ENCODE peak calls at places on chromosomes 7 and 10, in ten cellular contexts. One of them, this sample, is unnamed. For H3K4me1, the result is how much of the 10 kb centered on the place peaks cover.

GRCh38 chr7:51219261-51219988 is 97.2 kb downstream of the COBL start:
- DNase-seq in stomach: no peak
- DNase-seq in neuronal stem cell: no peak
- DNase-seq in A549: no peak
- DNase-seq in adrenal gland: no peak
- DNase-seq in left lung: no peak
- DNase-seq in mesendoderm: no peak
- DNase-seq in fibroblast of lung: no peak
- DNase-seq in sigmoid colon: no peak
- DNase-seq in heart right ventricle: no peak
- DNase-seq in this sample: no peak

GRCh38 chr7:147188485-147188884 is 1071.9 kb downstream of the CNTNAP2 start:
- DNase-seq in stomach: no peak
- DNase-seq in neuronal stem cell: no peak
- DNase-seq in A549: no peak
- DNase-seq in adrenal gland: no peak
- DNase-seq in left lung: no peak
- DNase-seq in mesendoderm: no peak
- DNase-seq in fibroblast of lung: no peak
- DNase-seq in sigmoid colon: no peak
- DNase-seq in heart right ventricle: no peak
- DNase-seq in this sample: no peak

GRCh38 chr10:133127291-133128125 is 32.5 kb upstream of the KNDC1 start:
- DNase-seq in stomach: no peak
- DNase-seq in neuronal stem cell: no peak
- DNase-seq in A549: peak
- DNase-seq in adrenal gland: no peak
- DNase-seq in left lung: peak
- DNase-seq in mesendoderm: no peak
- DNase-seq in fibroblast of lung: no peak
- DNase-seq in sigmoid colon: peak
- DNase-seq in heart right ventricle: no peak
- DNase-seq in this sample: peak

GRCh38 chr7:150788474-150789269 is 11.5 kb downstream of the TMEM176B start:
- DNase-seq in stomach: no peak
- DNase-seq in neuronal stem cell: no peak
- DNase-seq in A549: no peak
- DNase-seq in adrenal gland: peak
- DNase-seq in left lung: no peak
- DNase-seq in mesendoderm: no peak
- DNase-seq in fibroblast of lung: no peak
- DNase-seq in sigmoid colon: peak
- DNase-seq in heart right ventricle: peak
- DNase-seq in this sample: peak

GRCh38 chr10:64344211-64344610 is 823.0 kb downstream of the REEP3 start:
- DNase-seq in stomach: no peak
- DNase-seq in neuronal stem cell: no peak
- DNase-seq in A549: no peak
- DNase-seq in adrenal gland: no peak
- DNase-seq in left lung: no peak
- DNase-seq in mesendoderm: no peak
- DNase-seq in fibroblast of lung: no peak
- DNase-seq in sigmoid colon: no peak
- DNase-seq in heart right ventricle: no peak
- DNase-seq in this sample: no peak

GRCh38 chr10:9670911-9671310 is 1346.8 kb upstream of the CELF2 start:
- DNase-seq in stomach: no peak
- DNase-seq in neuronal stem cell: no peak
- DNase-seq in A549: no peak
- DNase-seq in adrenal gland: no peak
- DNase-seq in left lung: no peak
- DNase-seq in mesendoderm: peak
- DNase-seq in fibroblast of lung: no peak
- DNase-seq in sigmoid colon: no peak
- DNase-seq in heart right ventricle: no peak
- DNase-seq in this sample: no peak

GRCh38 chr7:71638108-71638507 is 506.2 kb downstream of the GALNT17 start:
- DNase-seq in stomach: no peak
- DNase-seq in neuronal stem cell: no peak
- DNase-seq in A549: no peak
- DNase-seq in adrenal gland: peak
- DNase-seq in left lung: no peak
- DNase-seq in mesendoderm: no peak
- DNase-seq in fibroblast of lung: no peak
- DNase-seq in sigmoid colon: no peak
- DNase-seq in heart right ventricle: no peak
- DNase-seq in this sample: no peak

GRCh38 chr7:98626393-98627061 is 9.4 kb downstream of the NPTX2 start:
- DNase-seq in stomach: no peak
- DNase-seq in neuronal stem cell: no peak
- DNase-seq in A549: no peak
- DNase-seq in adrenal gland: no peak
- DNase-seq in left lung: no peak
- DNase-seq in mesendoderm: peak
- DNase-seq in fibroblast of lung: no peak
- DNase-seq in sigmoid colon: no peak
- DNase-seq in heart right ventricle: no peak
- DNase-seq in this sample: no peak

GRCh38 chr10:822661-823367 is 108.7 kb downstream of the LARP4B start:
- DNase-seq in stomach: no peak
- DNase-seq in neuronal stem cell: no peak
- DNase-seq in A549: no peak
- DNase-seq in adrenal gland: no peak
- DNase-seq in left lung: no peak
- DNase-seq in mesendoderm: no peak
- DNase-seq in fibroblast of lung: no peak
- DNase-seq in sigmoid colon: no peak
- DNase-seq in heart right ventricle: no peak
- DNase-seq in this sample: no peak

DNA sequence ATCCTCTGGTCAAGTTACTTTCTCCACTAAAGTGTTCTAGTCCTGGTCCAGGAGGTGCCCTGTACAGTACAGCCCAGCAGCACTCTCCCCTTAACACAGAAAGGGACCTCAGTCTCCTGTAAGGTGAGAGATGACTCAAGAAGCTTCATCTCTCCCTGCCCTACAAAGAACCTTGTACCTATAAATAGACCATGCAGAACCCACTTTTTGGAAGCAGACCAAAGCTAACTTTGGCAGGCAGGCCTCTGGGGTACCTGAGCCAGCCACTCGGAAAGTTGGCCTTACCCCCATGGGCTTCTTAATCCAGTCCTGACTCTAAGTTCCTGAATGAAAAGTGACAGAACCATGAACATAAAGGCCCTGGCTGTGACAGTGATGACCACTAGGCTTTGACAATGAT is 454.8 kb downstream of the KCNMA1 start:
- DNase-seq in stomach: no peak
- DNase-seq in neuronal stem cell: no peak
- DNase-seq in A549: no peak
- DNase-seq in adrenal gland: no peak
- DNase-seq in left lung: no peak
- DNase-seq in mesendoderm: no peak
- DNase-seq in fibroblast of lung: no peak
- DNase-seq in sigmoid colon: no peak
- DNase-seq in heart right ventricle: peak
- DNase-seq in this sample: no peak
- H3K27ac ChIP-seq in stomach: no peak
- H3K27ac ChIP-seq in neuronal stem cell: no peak
- H3K27ac ChIP-seq in A549: peak
- H3K27ac ChIP-seq in adrenal gland: no peak
- H3K27ac ChIP-seq in left lung: no peak
- H3K27ac ChIP-seq in mesendoderm: no peak
- H3K27ac ChIP-seq in fibroblast of lung: no peak
- H3K27ac ChIP-seq in sigmoid colon: peak
- H3K27ac ChIP-seq in heart right ventricle: no peak
- H3K27ac ChIP-seq in this sample: no peak

DNA sequence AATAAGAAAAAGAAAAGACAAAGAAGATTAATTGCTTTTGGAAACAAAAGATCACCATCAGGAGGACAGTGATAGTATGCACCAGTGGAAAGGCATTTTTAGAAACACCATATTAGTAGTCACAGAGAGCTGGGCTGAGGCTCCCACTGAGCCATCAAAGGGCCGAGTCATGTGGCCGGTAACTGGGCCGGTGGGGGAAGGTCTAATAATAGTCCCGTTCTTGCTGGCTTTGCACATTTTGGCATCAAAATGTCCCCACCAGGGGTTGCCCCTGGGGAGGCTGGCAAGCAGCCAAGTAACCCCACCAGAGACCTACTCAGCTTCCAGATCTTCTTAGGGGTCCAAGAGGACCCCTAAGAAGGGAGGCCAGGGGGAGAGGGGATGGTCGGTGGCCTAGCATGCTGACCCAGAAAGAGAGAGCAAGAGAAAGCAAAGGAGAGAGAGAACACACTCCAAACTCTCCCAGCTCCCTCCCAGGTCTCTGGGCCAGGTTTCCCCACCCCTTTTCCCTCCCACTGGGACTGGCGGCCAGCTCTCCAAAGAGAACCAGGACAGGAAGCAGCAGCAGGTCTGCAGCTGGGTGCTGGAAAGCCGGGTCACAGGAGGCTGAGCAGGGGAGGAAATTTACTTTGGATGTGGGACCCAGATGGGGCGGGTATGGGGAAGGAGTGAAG is 70.2 kb upstream of the FGFR2 start:
- DNase-seq in stomach: peak
- DNase-seq in neuronal stem cell: no peak
- DNase-seq in A549: no peak
- DNase-seq in adrenal gland: peak
- DNase-seq in left lung: no peak
- DNase-seq in mesendoderm: peak
- DNase-seq in fibroblast of lung: no peak
- DNase-seq in sigmoid colon: peak
- DNase-seq in heart right ventricle: peak
- DNase-seq in this sample: peak
- H3K4me3 ChIP-seq in stomach: no peak
- H3K4me3 ChIP-seq in neuronal stem cell: no peak
- H3K4me3 ChIP-seq in A549: no peak
- H3K4me3 ChIP-seq in adrenal gland: no peak
- H3K4me3 ChIP-seq in left lung: no peak
- H3K4me3 ChIP-seq in mesendoderm: no peak
- H3K4me3 ChIP-seq in fibroblast of lung: no peak
- H3K4me3 ChIP-seq in sigmoid colon: no peak
- H3K4me3 ChIP-seq in heart right ventricle: no peak
- H3K4me3 ChIP-seq in this sample: no peak

GRCh38 chr7:31772211-31772610 is 85.2 kb downstream of the PPP1R17 start:
- DNase-seq in stomach: no peak
- DNase-seq in neuronal stem cell: no peak
- DNase-seq in A549: no peak
- DNase-seq in adrenal gland: no peak
- DNase-seq in left lung: no peak
- DNase-seq in mesendoderm: no peak
- DNase-seq in fibroblast of lung: no peak
- DNase-seq in sigmoid colon: no peak
- DNase-seq in heart right ventricle: no peak
- DNase-seq in this sample: no peak
- H3K4me1 ChIP-seq in stomach: under half
- H3K4me1 ChIP-seq in neuronal stem cell: under half
- H3K4me1 ChIP-seq in A549: under half
- H3K4me1 ChIP-seq in adrenal gland: under half
- H3K4me1 ChIP-seq in left lung: under half
- H3K4me1 ChIP-seq in mesendoderm: under half
- H3K4me1 ChIP-seq in fibroblast of lung: under half
- H3K4me1 ChIP-seq in sigmoid colon: under half
- H3K4me1 ChIP-seq in heart right ventricle: under half
- H3K4me1 ChIP-seq in this sample: under half

DNA sequence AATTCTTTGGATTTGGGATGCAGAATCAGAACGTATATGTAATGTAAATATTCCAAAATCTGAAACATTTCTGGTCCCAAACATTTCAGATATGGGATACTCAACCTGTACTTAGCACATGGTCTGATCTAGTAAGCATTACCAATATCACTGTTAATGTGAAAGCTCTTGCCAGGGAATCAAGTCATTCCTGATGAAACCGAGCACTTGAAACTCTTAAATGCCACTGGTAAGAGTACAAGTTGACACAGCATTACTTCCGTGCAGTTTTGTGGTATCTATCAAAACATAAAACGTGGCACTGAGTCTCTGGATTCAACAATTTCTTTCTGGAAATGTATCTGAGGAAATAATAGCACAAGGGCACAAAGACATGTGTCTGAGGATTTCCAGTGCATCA is 155.7 kb downstream of the RTKN2 start:
- DNase-seq in stomach: no peak
- DNase-seq in neuronal stem cell: no peak
- DNase-seq in A549: no peak
- DNase-seq in adrenal gland: no peak
- DNase-seq in left lung: no peak
- DNase-seq in mesendoderm: no peak
- DNase-seq in fibroblast of lung: no peak
- DNase-seq in sigmoid colon: no peak
- DNase-seq in heart right ventricle: no peak
- DNase-seq in this sample: no peak
- H3K27ac ChIP-seq in stomach: no peak
- H3K27ac ChIP-seq in neuronal stem cell: no peak
- H3K27ac ChIP-seq in A549: no peak
- H3K27ac ChIP-seq in adrenal gland: no peak
- H3K27ac ChIP-seq in left lung: no peak
- H3K27ac ChIP-seq in mesendoderm: no peak
- H3K27ac ChIP-seq in fibroblast of lung: no peak
- H3K27ac ChIP-seq in sigmoid colon: no peak
- H3K27ac ChIP-seq in heart right ventricle: no peak
- H3K27ac ChIP-seq in this sample: no peak

DNA sequence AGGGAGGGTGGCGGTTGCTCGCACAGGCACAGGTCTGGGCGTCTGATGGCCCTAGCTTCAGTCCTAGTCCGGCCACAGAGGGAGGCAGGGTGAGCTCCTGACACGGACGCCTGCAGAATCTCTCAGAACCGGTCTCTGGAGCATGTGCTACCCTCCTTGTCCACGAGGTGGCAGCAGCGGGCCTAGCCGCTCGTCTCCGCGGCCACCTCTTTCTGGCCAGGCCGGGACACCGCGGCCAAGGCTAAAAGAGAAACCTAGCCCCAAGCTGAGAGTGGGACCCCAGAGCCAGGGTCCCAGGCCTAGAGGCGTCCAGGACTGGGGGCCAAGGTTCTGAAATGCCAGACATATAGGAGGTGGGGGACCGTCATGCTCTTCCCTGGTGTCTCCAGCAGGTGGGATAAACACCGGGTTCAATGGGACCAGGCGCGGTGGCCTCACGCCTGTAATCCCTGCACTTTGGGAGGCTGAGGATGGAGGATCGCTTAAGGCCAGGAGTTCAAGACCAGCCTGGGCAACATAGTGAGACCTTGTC is 3.2 kb upstream of the LAT2 start:
- DNase-seq in stomach: peak
- DNase-seq in neuronal stem cell: peak
- DNase-seq in A549: peak
- DNase-seq in adrenal gland: peak
- DNase-seq in left lung: peak
- DNase-seq in mesendoderm: peak
- DNase-seq in fibroblast of lung: peak
- DNase-seq in sigmoid colon: peak
- DNase-seq in heart right ventricle: peak
- DNase-seq in this sample: peak
- H3K4me3 ChIP-seq in stomach: peak
- H3K4me3 ChIP-seq in neuronal stem cell: no peak
- H3K4me3 ChIP-seq in A549: no peak
- H3K4me3 ChIP-seq in adrenal gland: peak
- H3K4me3 ChIP-seq in left lung: no peak
- H3K4me3 ChIP-seq in mesendoderm: no peak
- H3K4me3 ChIP-seq in fibroblast of lung: peak
- H3K4me3 ChIP-seq in sigmoid colon: no peak
- H3K4me3 ChIP-seq in heart right ventricle: no peak
- H3K4me3 ChIP-seq in this sample: peak

GRCh38 chr10:79249156-79250121 is 97.8 kb upstream of the PPIF start:
- DNase-seq in stomach: no peak
- DNase-seq in neuronal stem cell: no peak
- DNase-seq in A549: no peak
- DNase-seq in adrenal gland: no peak
- DNase-seq in left lung: peak
- DNase-seq in mesendoderm: no peak
- DNase-seq in fibroblast of lung: no peak
- DNase-seq in sigmoid colon: no peak
- DNase-seq in heart right ventricle: no peak
- DNase-seq in this sample: no peak
- H3K4me1 ChIP-seq in stomach: half or more
- H3K4me1 ChIP-seq in neuronal stem cell: under half
- H3K4me1 ChIP-seq in A549: under half
- H3K4me1 ChIP-seq in adrenal gland: under half
- H3K4me1 ChIP-seq in left lung: under half
- H3K4me1 ChIP-seq in mesendoderm: under half
- H3K4me1 ChIP-seq in fibroblast of lung: under half
- H3K4me1 ChIP-seq in sigmoid colon: half or more
- H3K4me1 ChIP-seq in heart right ventricle: half or more
- H3K4me1 ChIP-seq in this sample: under half

This sample was measured in colonic mucosa.